ENCODE peak calls at places on chromosomes 12 and 14, in ten cellular contexts. O, L, R, M, B, H, U, T, I and Y are unnamed samples. For H3K4me1 and H3K27me3, the result is how much of the 10 kb centered on the place peaks cover.

GRCh38 chr14:105315211-105315721 is 718 bp downstream of the PACS2 start:
- DNase-seq in O (peak), L (no peak), R (peak), M (peak), B (peak), H (peak), U (no peak), T (peak), I (peak), Y (peak)

GRCh38 chr14:55837467-55837866 is 257.5 kb downstream of the KTN1 start:
- DNase-seq in O (no peak), L (no peak), R (no peak), M (no peak), B (no peak), H (no peak), U (no peak), T (no peak), I (no peak), Y (no peak)

GRCh38 chr12:116092162-116092561 is 185.3 kb downstream of the MED13L start:
- DNase-seq in O (no peak), L (no peak), R (no peak), M (no peak), B (no peak), H (no peak), U (no peak), T (no peak), I (no peak), Y (no peak)

GRCh38 chr12:104938371-104938770 is 19.7 kb downstream of the SLC41A2 start:
- DNase-seq in O (no peak), L (no peak), R (no peak), M (no peak), B (no peak), H (no peak), U (no peak), T (no peak), I (peak), Y (no peak)

GRCh38 chr14:99808515-99808914 is 15.3 kb downstream of the EML1 start:
- DNase-seq in O (no peak), L (no peak), R (no peak), M (no peak), B (no peak), H (no peak), U (no peak), T (no peak), I (peak), Y (no peak)

GRCh38 chr12:23550753-23551152 is 398.7 kb downstream of the SOX5 start:
- DNase-seq in O (no peak), L (no peak), R (no peak), M (no peak), B (no peak), H (no peak), U (no peak), T (no peak), I (no peak), Y (no peak)

GRCh38 chr12:67006612-67007011 is 262.5 kb upstream of the CAND1 start:
- DNase-seq in O (no peak), L (no peak), R (no peak), M (no peak), B (no peak), H (no peak), U (no peak), T (no peak), I (no peak), Y (no peak)

GRCh38 chr12:92717202-92717601 is 14.4 kb downstream of the PLEKHG7 start:
- DNase-seq in O (peak), L (no peak), R (peak), M (peak), B (no peak), H (no peak), U (no peak), T (no peak), I (peak), Y (peak)

GRCh38 chr12:74292351-74293194 is 245.1 kb upstream of the ATXN7L3B start:
- DNase-seq in O (no peak), L (no peak), R (no peak), M (no peak), B (no peak), H (no peak), U (no peak), T (no peak), I (no peak), Y (no peak)

GRCh38 chr14:34059037-34059924 is 108.4 kb upstream of the EGLN3 start:
- DNase-seq in O (peak), L (no peak), R (no peak), M (no peak), B (no peak), H (no peak), U (no peak), T (no peak), I (no peak), Y (no peak)

GRCh38 chr12:48995061-48995879 is 3.9 kb downstream of the DDN start:
- DNase-seq in O (peak), L (no peak), R (peak), M (peak), B (peak), H (peak), U (peak), T (peak), I (peak), Y (no peak)

GRCh38 chr12:11171145-11171952 is at the start of gene SMIM10L1:
- DNase-seq in O (peak), L (no peak), R (peak), M (peak), B (peak), H (peak), U (peak), T (peak), I (peak), Y (peak)

GRCh38 chr14:32620724-32621123 is 291.6 kb downstream of the AKAP6 start:
- DNase-seq in O (no peak), L (no peak), R (no peak), M (no peak), B (no peak), H (no peak), U (no peak), T (no peak), I (peak), Y (no peak)

GRCh38 chr12:93453633-93454032 is 11.9 kb upstream of the UBE2N start:
- DNase-seq in O (no peak), L (no peak), R (no peak), M (peak), B (no peak), H (no peak), U (no peak), T (no peak), I (peak), Y (no peak)

GRCh38 chr14:101705733-101706508 is 55.6 kb upstream of the PPP2R5C start:
- DNase-seq in O (no peak), L (no peak), R (peak), M (peak), B (peak), H (peak), U (peak), T (peak), I (peak), Y (peak)

GRCh38 chr12:40063424-40063823 is 42.5 kb downstream of the SLC2A13 start:
- DNase-seq in O (no peak), L (no peak), R (peak), M (no peak), B (no peak), H (peak), U (peak), T (no peak), I (peak), Y (no peak)

GRCh38 chr12:7100239-7100638 is 8.0 kb upstream of the C1R start:
- DNase-seq in O (no peak), L (no peak), R (no peak), M (no peak), B (no peak), H (no peak), U (no peak), T (no peak), I (no peak), Y (no peak)

GRCh38 chr12:43815416-43815815 is 9.3 kb upstream of the TWF1 start:
- DNase-seq in O (no peak), L (no peak), R (no peak), M (no peak), B (no peak), H (no peak), U (no peak), T (no peak), I (no peak), Y (no peak)

GRCh38 chr12:65155784-65156183 is 13.6 kb upstream of the LEMD3 start:
- DNase-seq in O (no peak), L (no peak), R (no peak), M (no peak), B (no peak), H (no peak), U (no peak), T (no peak), I (no peak), Y (no peak)

GRCh38 chr12:52216107-52216506 is 16.9 kb upstream of the KRT7 start:
- DNase-seq in O (peak), L (no peak), R (no peak), M (peak), B (no peak), H (peak), U (no peak), T (no peak), I (no peak), Y (no peak)

GRCh38 chr14:100522616-100523021 is 64.6 kb downstream of the BEGAIN start:
- DNase-seq in O (no peak), L (no peak), R (peak), M (peak), B (peak), H (no peak), U (peak), T (peak), I (peak), Y (no peak)

DNA sequence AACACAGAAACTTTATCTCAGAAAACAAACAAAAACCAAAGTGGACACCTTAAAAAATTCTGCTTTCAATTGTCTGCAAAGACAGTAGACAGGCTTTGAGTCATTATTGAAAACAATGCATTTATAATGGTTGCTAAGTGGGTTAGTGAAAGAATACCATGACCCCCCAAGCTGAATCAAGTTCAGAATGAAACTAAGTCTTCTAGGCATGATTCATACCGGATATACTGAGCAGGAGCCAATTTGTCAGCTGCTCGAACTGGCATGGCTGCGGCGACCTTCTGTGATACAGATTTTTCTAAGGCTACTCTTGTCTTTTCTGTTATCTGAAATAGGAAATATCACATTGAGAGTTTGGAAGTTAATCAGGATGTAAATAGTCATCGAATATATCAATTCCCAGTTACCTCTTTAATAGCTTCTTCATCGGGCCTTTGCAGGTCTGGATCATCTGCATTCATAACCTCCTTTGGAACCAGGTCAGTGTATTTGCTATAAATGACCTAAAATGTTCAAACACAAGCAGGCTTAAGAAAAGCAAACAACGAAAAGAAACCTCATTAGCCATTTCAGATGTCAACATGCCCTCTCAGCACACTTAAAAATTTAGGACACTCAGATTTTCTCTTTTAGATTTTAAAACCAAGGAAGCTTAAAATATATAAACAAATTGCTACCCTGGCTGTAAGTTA is 22.3 kb downstream of the SNW1 start:
- DNase-seq in O (peak), L (no peak), R (peak), M (no peak), B (no peak), H (no peak), U (no peak), T (no peak), I (peak), Y (no peak)
- H3K27ac ChIP-seq in O (peak), L (no peak), R (peak), M (no peak), B (no peak), H (no peak), U (no peak), T (no peak), I (peak), Y (peak)

GRCh38 chr14:35292051-35292769 is at the start of gene PSMA6:
- DNase-seq in O (peak), L (peak), R (peak), M (peak), B (peak), H (peak), U (peak), T (peak), I (peak), Y (peak)

GRCh38 chr14:35296505-35296904 is 4.3 kb downstream of the PSMA6 start:
- DNase-seq in O (no peak), L (no peak), R (no peak), M (no peak), B (no peak), H (no peak), U (no peak), T (no peak), I (peak), Y (no peak)

GRCh38 chr14:35289623-35290022 is 2.6 kb upstream of the PSMA6 start:
- DNase-seq in O (no peak), L (no peak), R (no peak), M (no peak), B (no peak), H (no peak), U (no peak), T (no peak), I (no peak), Y (no peak)

GRCh38 chr14:35295845-35296161 is 3.6 kb downstream of the PSMA6 start:
- DNase-seq in O (no peak), L (no peak), R (no peak), M (no peak), B (no peak), H (peak), U (no peak), T (no peak), I (no peak), Y (no peak)

GRCh38 chr14:35292770-35293561 is 784 bp downstream of the PSMA6 start:
- DNase-seq in O (no peak), L (no peak), R (no peak), M (no peak), B (no peak), H (no peak), U (no peak), T (no peak), I (peak), Y (no peak)
- H3K4me1 ChIP-seq in O (under half), L (half or more), R (half or more), M (under half), B (under half), H (under half), U (under half), T (under half), I (under half), Y (under half)

DNA sequence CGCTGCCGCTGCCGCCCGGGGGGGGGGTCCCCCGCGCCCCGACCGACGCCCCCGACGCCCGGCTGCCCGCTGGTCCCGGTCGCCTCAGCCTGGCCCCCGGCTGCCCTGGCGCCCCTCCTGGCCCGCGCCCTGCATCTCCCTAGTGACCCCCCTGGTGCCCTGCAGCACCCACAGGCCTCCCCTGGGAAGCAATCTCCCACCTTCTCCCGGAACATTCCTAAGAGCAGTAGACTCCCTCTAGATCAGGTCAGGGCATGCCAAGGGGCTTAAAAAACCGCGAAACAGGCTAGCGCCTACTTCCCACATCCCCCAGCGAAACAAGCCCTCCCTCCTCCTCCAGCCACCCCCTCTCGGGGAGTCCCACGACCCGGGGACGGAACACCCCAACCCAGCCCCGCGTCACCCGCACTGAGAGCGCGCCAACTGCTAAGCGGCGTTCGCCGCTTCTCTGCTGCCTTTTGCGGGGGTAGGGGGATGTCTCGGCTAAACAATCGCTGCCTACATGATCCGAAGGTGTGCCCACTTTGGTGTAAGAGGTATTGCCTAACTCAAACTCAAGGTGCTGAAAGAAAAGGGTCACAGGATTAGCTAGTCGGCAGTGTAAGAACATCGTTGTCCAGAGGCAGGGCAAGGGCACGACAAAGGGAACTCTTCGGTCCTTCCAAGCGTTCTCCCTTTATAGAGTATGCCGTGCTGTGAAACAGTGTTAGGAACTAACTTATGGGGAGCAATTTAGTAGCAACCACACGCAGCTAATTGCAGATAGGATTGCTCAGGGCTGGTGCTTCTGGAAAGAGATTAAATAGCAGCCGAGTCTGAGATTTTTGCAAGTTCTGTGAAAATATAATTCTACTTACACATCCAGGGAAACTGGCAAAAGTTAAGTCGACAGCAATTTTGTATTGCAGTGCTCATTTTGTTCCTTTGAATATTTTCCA is 617 bp upstream of the NTN4 start:
- DNase-seq in O (peak), L (no peak), R (peak), M (peak), B (peak), H (peak), U (peak), T (peak), I (peak), Y (no peak)
- H3K27me3 ChIP-seq in O (under half), L (under half), R (under half), M (half or more), B (under half), H (half or more), U (under half), T (under half), I (under half), Y (under half)

DNA sequence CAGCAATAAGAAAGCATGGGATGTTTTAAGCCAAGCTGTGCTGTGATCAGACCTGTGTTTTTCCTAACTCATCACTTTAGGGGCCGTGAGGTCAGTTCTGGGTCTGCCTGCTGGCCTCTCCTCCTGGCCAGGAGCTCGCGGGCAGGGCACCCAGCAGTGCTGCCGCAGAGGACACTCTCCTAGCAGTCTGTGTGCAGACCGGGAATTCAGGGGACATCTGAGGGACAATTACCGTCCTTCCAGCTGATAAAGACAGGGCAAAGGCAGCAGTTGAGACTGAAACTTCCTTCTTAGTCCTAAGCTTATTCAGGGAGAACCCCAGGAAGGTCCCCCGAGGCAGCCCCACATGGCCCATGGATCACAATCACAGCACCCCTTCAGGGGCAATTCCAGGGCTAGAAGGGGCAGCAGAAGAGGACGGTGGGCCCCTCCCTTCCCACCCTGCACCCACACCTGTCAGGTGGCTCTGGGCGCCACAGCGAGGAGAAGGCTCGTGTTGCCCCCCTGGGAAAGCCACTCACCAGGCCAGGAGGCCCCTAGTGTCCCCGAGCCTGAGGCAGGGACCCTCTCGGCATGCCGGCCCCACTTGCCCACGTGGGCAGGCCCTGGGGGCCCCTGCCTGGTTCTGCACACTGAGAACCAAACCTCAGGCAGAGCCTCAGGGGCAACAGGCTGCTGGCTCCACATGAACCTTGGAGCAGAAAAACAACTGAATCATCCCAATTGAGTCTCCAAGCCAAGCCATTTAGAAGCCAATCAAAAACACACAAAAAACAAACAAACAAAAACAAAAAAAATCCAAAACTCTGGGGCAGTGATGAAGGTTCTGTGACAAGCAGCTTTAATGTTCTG is 89.8 kb downstream of the CHGA start:
- DNase-seq in O (no peak), L (no peak), R (no peak), M (no peak), B (no peak), H (no peak), U (no peak), T (no peak), I (peak), Y (no peak)
- H3K27ac ChIP-seq in O (no peak), L (peak), R (no peak), M (no peak), B (peak), H (no peak), U (peak), T (no peak), I (peak), Y (no peak)

DNA sequence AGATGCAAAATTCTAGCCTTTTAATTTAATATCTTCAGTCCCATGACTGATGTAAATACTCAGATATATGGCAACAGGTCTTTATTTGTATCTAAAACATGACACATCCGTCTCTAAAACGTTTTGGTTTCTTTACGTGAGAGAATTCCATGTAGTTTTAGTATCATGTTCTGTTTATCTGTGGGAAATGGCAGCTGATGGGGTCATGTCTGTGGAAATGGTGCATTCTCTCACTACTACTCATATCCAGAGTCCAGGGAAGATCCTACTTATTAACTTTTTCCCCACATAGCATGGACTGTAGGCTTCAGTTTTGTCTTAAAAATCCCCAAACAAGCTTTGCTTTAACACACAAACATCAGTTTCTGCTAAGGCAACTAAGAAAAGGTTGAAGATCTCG is 53.8 kb downstream of the SPTLC2 start:
- DNase-seq in O (no peak), L (no peak), R (no peak), M (no peak), B (no peak), H (no peak), U (no peak), T (no peak), I (peak), Y (no peak)
- H3K4me1 ChIP-seq in O (under half), L (under half), R (under half), M (under half), B (under half), H (under half), U (under half), T (under half), I (under half), Y (under half)

DNA sequence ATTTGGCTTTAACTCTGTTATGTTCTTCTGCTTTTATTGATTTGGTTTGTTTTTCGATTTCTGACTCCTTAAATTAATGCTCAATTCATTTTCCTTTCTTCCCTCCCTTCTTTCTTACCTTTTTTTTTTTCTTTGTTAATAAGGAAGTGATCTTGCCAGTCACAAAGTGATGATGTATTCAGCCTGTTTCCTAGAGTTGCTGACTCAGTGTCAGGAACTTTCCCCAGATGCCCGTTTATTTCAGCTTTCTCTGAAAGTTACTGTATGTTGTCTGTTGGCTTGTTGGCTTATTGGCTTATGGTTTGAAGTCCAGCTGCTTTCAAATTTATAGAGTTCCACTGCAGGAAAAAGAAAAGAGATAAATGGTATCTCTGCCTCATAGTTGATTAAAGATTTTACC is 12.4 kb upstream of the SLC6A15 start:
- DNase-seq in O (no peak), L (no peak), R (no peak), M (no peak), B (no peak), H (no peak), U (no peak), T (no peak), I (peak), Y (no peak)
- H3K27me3 ChIP-seq in O (under half), L (under half), R (under half), M (under half), B (under half), H (under half), U (under half), T (under half), I (under half), Y (under half)